ENCODE peak calls at places on chromosomes 2 and 18, in ten cellular contexts. F, H, J, X, L, Y, S, K, G and O are unnamed samples.

GRCh38 chr18:62784966-62785413 is 69.6 kb downstream of the PHLPP1 start:
- DNase-seq in G (peak; percentile 72), X (no peak), L (no peak), F (no peak), S (no peak), Y (no peak), J (no peak), K (no peak), H (no peak), O (no peak)

GRCh38 chr2:18610103-18610502 is 20.7 kb upstream of the NT5C1B start:
- DNase-seq in J (no peak), Y (no peak), S (no peak), G (no peak), X (no peak), F (no peak), L (no peak), K (no peak), H (no peak), O (no peak)

GRCh38 chr2:157181234-157181633 is 76.3 kb upstream of the GALNT5 start:
- DNase-seq in Y (no peak), K (no peak), L (no peak), S (no peak), H (no peak), F (no peak), G (no peak), J (no peak), X (no peak), O (no peak)

GRCh38 chr2:586518-587370 is 90.5 kb downstream of the TMEM18 start:
- DNase-seq in K (no peak), L (no peak), S (peak; percentile 43), X (peak; percentile 21), Y (no peak), G (no peak), J (no peak), F (no peak), H (no peak), O (no peak)

GRCh38 chr18:62024983-62025382 is 132.2 kb upstream of the RNF152 start:
- DNase-seq in J (no peak), Y (no peak), F (no peak), G (no peak), X (no peak), L (no peak), K (no peak), H (no peak), S (no peak), O (no peak)

GRCh38 chr2:128727914-128728313 is 409.2 kb upstream of the HS6ST1 start:
- DNase-seq in S (no peak), X (no peak), H (no peak), F (peak; percentile 55), J (no peak), L (no peak), G (no peak), K (no peak), Y (no peak), O (no peak)

GRCh38 chr18:52682260-52682659 is 342.3 kb downstream of the DCC start:
- DNase-seq in F (no peak), K (peak; percentile 47), J (no peak), G (no peak), S (no peak), X (no peak), L (no peak), H (no peak), Y (no peak), O (no peak)

GRCh38 chr2:118705032-118705431 is 142.4 kb downstream of the EN1 start:
- DNase-seq in J (no peak), X (no peak), Y (no peak), S (no peak), H (no peak), F (no peak), K (no peak), G (no peak), L (no peak), O (no peak)

GRCh38 chr2:167404896-167405295 is 516.6 kb downstream of the XIRP2 start:
- DNase-seq in L (no peak), S (no peak), Y (no peak), F (no peak), K (no peak), J (no peak), X (no peak), H (no peak), G (no peak), O (no peak)

GRCh38 chr2:239216251-239216613 is 184.6 kb downstream of the HDAC4 start:
- DNase-seq in X (no peak), K (no peak), J (no peak), S (no peak), H (no peak), F (no peak), L (no peak), G (peak; percentile 53), Y (no peak), O (no peak)

GRCh38 chr2:180240774-180241173 is 233.7 kb upstream of the CWC22 start:
- DNase-seq in S (no peak), Y (peak; percentile 4), H (no peak), F (no peak), G (no peak), J (peak; percentile 10), X (no peak), L (no peak), K (peak; percentile 35), O (no peak)

GRCh38 chr2:1990724-1991123 is 246.4 kb upstream of the PXDN start:
- DNase-seq in X (no peak), Y (no peak), L (no peak), F (no peak), K (no peak), J (no peak), H (no peak), G (peak; percentile 74), S (no peak), O (no peak)

GRCh38 chr2:85353876-85354285 is 447 bp downstream of the RETSAT start:
- DNase-seq in G (peak; percentile 79), H (peak; percentile 84), S (peak; percentile 78), L (no peak), X (peak; percentile 35), Y (no peak), J (peak; percentile 12), F (no peak), K (no peak), O (peak; percentile 80)

GRCh38 chr2:100054426-100054825 is 88.0 kb downstream of the AFF3 start:
- DNase-seq in K (no peak), S (no peak), H (no peak), G (no peak), Y (no peak), J (no peak), L (no peak), F (no peak), X (no peak), O (no peak)

GRCh38 chr2:39991298-39991697 is 212.2 kb upstream of the THUMPD2 start:
- DNase-seq in G (no peak), J (no peak), L (no peak), X (no peak), S (no peak), F (no peak), K (peak; percentile 9), Y (no peak), H (no peak), O (no peak)

DNA sequence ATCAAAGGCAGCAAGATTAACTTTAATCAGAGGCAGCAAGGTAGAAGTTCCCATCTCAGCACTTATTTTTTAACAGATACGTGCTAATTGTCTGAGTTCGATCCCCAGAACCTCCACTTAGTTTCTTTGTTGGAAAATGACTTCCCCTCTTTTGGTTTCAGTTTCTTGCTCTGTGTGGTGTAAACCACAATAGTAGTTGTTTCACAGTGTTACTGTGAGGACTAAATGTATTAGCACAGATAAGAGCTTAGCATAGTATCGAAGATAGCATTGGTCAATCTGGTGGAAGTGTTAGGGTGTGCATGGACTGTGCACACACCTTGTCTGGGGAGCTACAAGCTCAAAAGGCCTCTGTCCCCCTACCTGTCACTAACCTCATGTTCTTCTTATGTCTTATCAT is 988.3 kb upstream of the GYPC start:
- DNase-seq in G (no peak), H (no peak), F (no peak), Y (no peak), K (no peak), J (no peak), X (no peak), L (no peak), S (no peak), O (no peak)
- H3K27ac ChIP-seq in G (no peak overlapping the region), H (no peak overlapping the region), F (no peak overlapping the region), Y (no peak overlapping the region), K (no peak overlapping the region), J (no peak overlapping the region), X (no peak overlapping the region), L (no peak overlapping the region), S (no peak overlapping the region), O (no peak overlapping the region)

DNA sequence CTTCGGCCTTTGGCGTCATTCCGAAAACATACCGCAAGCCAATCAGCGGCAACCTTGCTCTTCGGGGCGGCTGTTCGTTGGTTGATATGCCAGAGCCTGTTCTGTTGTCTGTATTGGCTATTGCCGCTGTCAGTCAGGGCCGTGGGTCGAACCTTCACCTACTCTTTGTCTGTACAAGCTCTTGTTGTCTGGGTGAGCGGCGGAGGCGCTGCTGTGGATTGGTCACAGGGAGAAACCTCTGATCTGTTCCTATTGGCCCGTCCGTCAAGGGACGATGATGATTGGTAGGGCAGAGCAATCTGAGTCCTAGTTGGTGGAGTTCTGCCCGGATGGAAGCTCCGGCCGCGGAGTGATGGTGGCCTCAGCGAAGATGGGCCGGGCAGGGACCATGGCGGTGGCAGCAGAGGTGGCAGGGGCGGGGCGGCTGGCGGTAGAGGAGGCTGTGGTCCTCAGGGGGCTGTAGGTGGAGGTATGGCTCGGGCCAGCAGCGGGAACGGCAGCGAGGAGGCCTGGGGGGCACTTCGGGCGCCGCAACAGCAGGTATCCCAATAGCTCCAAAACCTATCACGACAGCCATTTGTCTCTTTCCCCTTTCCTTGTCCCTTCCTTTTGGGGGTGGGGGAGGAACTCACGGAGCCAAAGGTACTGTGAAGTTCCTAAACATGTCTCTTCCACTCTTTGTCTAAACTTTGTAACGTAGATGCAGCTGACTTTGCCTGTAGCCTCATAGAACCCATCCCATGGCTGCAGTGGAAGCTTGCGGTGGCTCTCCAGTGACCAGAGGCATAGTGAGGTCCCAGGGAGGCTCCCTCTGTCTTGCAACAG is at the start of gene WBP1:
- DNase-seq in J (peak; percentile 100), Y (peak; percentile 100), H (peak; percentile 100), F (peak; percentile 99), X (peak; percentile 100), L (peak; percentile 99), G (peak; percentile 100), K (peak; percentile 100), S (peak; percentile 100), O (peak; percentile 100)
- TF ChIP-seq POLR2AphosphoS5 in J (peak; percentile 21), Y (peak; percentile 9), H (peak; percentile 62), F (peak; percentile 86), X (peak; percentile 30), L (peak; percentile 90), G (peak; percentile 56), K (peak; percentile 56), S (peak; percentile 85), O (peak; percentile 26)

GRCh38 chr2:95276888-95277245 is 2.6 kb downstream of the PROM2 start:
- DNase-seq in L (peak; percentile 73), Y (no peak), K (no peak), X (no peak), F (no peak), S (no peak), G (peak; percentile 45), J (no peak), H (no peak), O (peak; percentile 72)
- H3K27ac ChIP-seq in L (no peak overlapping the region), Y (no peak overlapping the region), K (no peak overlapping the region), X (no peak overlapping the region), F (no peak overlapping the region), S (peak overlapping the region; percentile 82), G (no peak overlapping the region), J (no peak overlapping the region), H (peak overlapping the region; percentile 79), O (peak overlapping the region; percentile 90)

DNA sequence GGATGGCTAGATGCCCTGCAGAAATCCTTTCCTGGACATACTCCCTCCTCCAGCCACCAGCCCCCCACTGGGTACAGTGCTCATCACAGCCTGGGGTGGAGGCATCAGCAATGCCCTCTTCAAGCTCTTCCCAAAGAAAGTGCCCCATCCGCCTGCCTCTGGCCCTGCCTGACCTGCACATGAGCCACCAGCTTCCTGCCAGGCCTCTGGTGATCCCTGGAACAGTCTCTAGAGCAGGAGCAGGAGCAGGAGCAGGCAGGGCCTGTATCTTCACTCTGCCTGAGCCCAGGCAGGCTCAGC is 54.1 kb upstream of the CAB39 start:
- DNase-seq in H (no peak), Y (no peak), K (no peak), X (no peak), L (no peak), F (no peak), G (no peak), S (no peak), J (no peak), O (no peak)
- TF ChIP-seq POLR2AphosphoS5 in H (no peak), Y (no peak), K (no peak), X (no peak), L (no peak), F (no peak), G (no peak), S (no peak), J (no peak), O (no peak)